ENCODE peak calls at places on chromosomes 13 and 19, in seven cellular contexts. A, U, B, D, S, X and O are unnamed samples.

GRCh38 chr19:41740415-41741243 is 14.7 kb upstream of the CEACAM6 start:
- DNase-seq in A (no peak), U (no peak), B (no peak), D (no peak), S (no peak), X (no peak), O (no peak)

GRCh38 chr13:52345631-52346251 is 60.2 kb downstream of the THSD1 start:
- DNase-seq in A (no peak), U (peak; percentile 19), B (no peak), D (no peak), S (no peak), X (no peak), O (no peak)

GRCh38 chr19:45637890-45638667 is 1.1 kb downstream of the EML2 start:
- DNase-seq in A (no peak), U (peak; percentile 46), B (no peak), D (no peak), S (peak; percentile 73), X (no peak), O (peak; percentile 68)

GRCh38 chr19:41373993-41374392 is 2.3 kb upstream of the TMEM91 start:
- DNase-seq in A (no peak), U (peak; percentile 72), B (peak; percentile 71), D (peak; percentile 84), S (peak; percentile 87), X (no peak), O (peak; percentile 97)

GRCh38 chr19:49149652-49150105 is 5.5 kb downstream of the HRC start:
- DNase-seq in A (no peak), U (peak; percentile 66), B (no peak), D (no peak), S (peak; percentile 82), X (no peak), O (peak; percentile 92)

GRCh38 chr19:35363001-35363590 is 4.8 kb downstream of the FFAR3 start:
- DNase-seq in A (no peak), U (no peak), B (no peak), D (no peak), S (no peak), X (no peak), O (no peak)

GRCh38 chr13:36313047-36313969 is 15.7 kb upstream of the CCDC169 start:
- DNase-seq in A (no peak), U (peak; percentile 45), B (no peak), D (no peak), S (no peak), X (no peak), O (no peak)

GRCh38 chr13:99995104-99995502 is 13.5 kb downstream of the ZIC2 start:
- DNase-seq in A (no peak), U (no peak), B (no peak), D (no peak), S (no peak), X (no peak), O (no peak)

GRCh38 chr13:63409791-63410351 is 1994.2 kb upstream of the PCDH20 start:
- DNase-seq in A (no peak), U (no peak), B (no peak), D (no peak), S (no peak), X (no peak), O (no peak)

GRCh38 chr13:65417953-65418352 is 1812.2 kb downstream of the PCDH9 start:
- DNase-seq in A (no peak), U (peak; percentile 2), B (no peak), D (no peak), S (no peak), X (no peak), O (peak; percentile 25)

GRCh38 chr13:39417131-39417530 is 185.9 kb downstream of the LHFPL6 start:
- DNase-seq in A (no peak), U (peak; percentile 8), B (no peak), D (no peak), S (no peak), X (no peak), O (no peak)
- TF ChIP-seq CTCF in A (no peak), U (peak; percentile 60), B (peak; percentile 27), D (no peak), S (no peak), X (no peak), O (peak; percentile 32)

GRCh38 chr19:10259162-10259905 is 7.3 kb downstream of the MRPL4 start:
- DNase-seq in A (peak; percentile 68), U (peak; percentile 78), B (no peak), D (peak; percentile 57), S (peak; percentile 95), X (peak; percentile 76), O (peak; percentile 91)
- TF ChIP-seq CTCF in A (no peak), U (peak; percentile 86), B (peak; percentile 80), D (peak; percentile 73), S (peak; percentile 78), X (peak; percentile 64), O (peak; percentile 80)

GRCh38 chr19:8251025-8251472 is 41.9 kb downstream of the CERS4 start:
- DNase-seq in A (no peak), U (no peak), B (no peak), D (no peak), S (peak; percentile 28), X (no peak), O (no peak)
- TF ChIP-seq CTCF in A (no peak), U (no peak), B (no peak), D (no peak), S (no peak), X (no peak), O (no peak)

GRCh38 chr19:1602091-1602707 is 3.1 kb downstream of the UQCR11 start:
- DNase-seq in A (no peak), U (no peak), B (no peak), D (no peak), S (no peak), X (no peak), O (no peak)

GRCh38 chr19:1609680-1610474 is 4.6 kb upstream of the UQCR11 start:
- DNase-seq in A (no peak), U (no peak), B (no peak), D (no peak), S (no peak), X (no peak), O (no peak)

GRCh38 chr19:1605236-1606137 is at the start of gene UQCR11:
- DNase-seq in A (peak; percentile 87), U (peak; percentile 98), B (peak; percentile 81), D (peak; percentile 90), S (peak; percentile 97), X (peak; percentile 87), O (peak; percentile 98)

GRCh38 chr19:1608414-1609391 is 3.4 kb upstream of the UQCR11 start:
- DNase-seq in A (no peak), U (no peak), B (no peak), D (no peak), S (no peak), X (no peak), O (peak; percentile 20)

GRCh38 chr19:1606138-1606651 is 933 bp upstream of the UQCR11 start:
- DNase-seq in A (no peak), U (no peak), B (no peak), D (no peak), S (no peak), X (no peak), O (no peak)
- TF ChIP-seq CTCF in A (no peak), U (peak; percentile 29), B (no peak), D (no peak), S (no peak), X (no peak), O (no peak)

GRCh38 chr13:21259571-21260455 is 83.4 kb downstream of the MRPL57 start:
- DNase-seq in A (no peak), U (no peak), B (no peak), D (no peak), S (no peak), X (no peak), O (no peak)

DNA sequence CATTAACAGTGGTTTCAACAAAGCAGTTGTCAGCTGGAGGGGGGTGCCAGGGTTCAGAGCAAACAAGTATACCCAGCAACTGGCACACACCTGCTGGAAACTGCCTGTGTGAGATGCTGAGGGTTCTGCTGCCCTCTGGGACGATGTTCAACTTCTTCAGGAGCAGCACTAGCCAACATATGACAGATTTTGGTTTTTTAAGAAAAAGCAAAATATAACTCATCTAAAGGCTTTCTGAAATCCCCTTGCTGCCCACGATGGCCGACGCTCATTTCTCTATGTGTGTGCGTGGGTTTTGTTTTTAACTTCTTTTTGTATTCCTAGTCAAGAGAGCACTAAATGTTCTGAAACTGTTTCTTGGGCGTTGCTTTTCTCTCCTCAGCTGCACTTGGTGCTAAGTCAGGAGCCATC is 79.9 kb downstream of the MRPL57 start:
- DNase-seq in A (no peak), U (no peak), B (no peak), D (no peak), S (no peak), X (no peak), O (no peak)
- TF ChIP-seq CTCF in A (no peak), U (no peak), B (no peak), D (no peak), S (no peak), X (no peak), O (no peak)